ENCODE peak calls at places on chromosome 1, in ten cellular contexts. S, Y, T, P, I, G, W, R, N and L are unnamed samples.

GRCh38 chr1:76450229-76450628 is 375.7 kb downstream of the ST6GALNAC3 start:
- DNase-seq in T (no peak), Y (no peak), W (no peak), R (no peak), N (no peak), I (no peak), G (no peak), P (no peak), S (no peak), L (no peak)

GRCh38 chr1:173507847-173508209 is 30.7 kb downstream of the PRDX6 start:
- DNase-seq in R (no peak), P (no peak), S (peak; percentile 99), I (peak; percentile 39), G (peak; percentile 15), N (no peak), T (no peak), Y (no peak), W (no peak), L (no peak)

GRCh38 chr1:65209005-65209885 is 61.2 kb downstream of the AK4 start:
- DNase-seq in G (peak; percentile 27), S (peak; percentile 70), R (no peak), W (no peak), N (no peak), Y (peak; percentile 36), P (peak; percentile 71), I (peak; percentile 30), T (peak; percentile 70), L (no peak)

GRCh38 chr1:92784051-92784638 is 763 bp downstream of the EVI5 start:
- DNase-seq in P (peak; percentile 69), I (peak; percentile 89), W (no peak), G (peak; percentile 43), R (peak; percentile 12), N (no peak), S (peak; percentile 61), T (peak; percentile 58), Y (peak; percentile 53), L (peak; percentile 33)

GRCh38 chr1:202274611-202275010 is 67.1 kb downstream of the UBE2T start:
- DNase-seq in W (no peak), G (no peak), T (peak; percentile 52), P (no peak), S (peak; percentile 51), N (no peak), I (no peak), Y (peak; percentile 47), R (peak; percentile 50), L (no peak)

GRCh38 chr1:5661196-5662130 is 330.8 kb downstream of the NPHP4 start:
- DNase-seq in R (no peak), S (no peak), P (no peak), G (no peak), W (no peak), T (no peak), I (no peak), Y (no peak), N (no peak), L (no peak)

GRCh38 chr1:8944006-8944405 is 1.7 kb upstream of the CA6 start:
- DNase-seq in N (no peak), P (no peak), R (no peak), G (peak; percentile 27), T (no peak), I (no peak), Y (no peak), S (no peak), W (no peak), L (no peak)

GRCh38 chr1:54763814-54764131 is 550 bp downstream of the PARS2 start:
- DNase-seq in G (no peak), T (no peak), W (no peak), S (no peak), R (peak; percentile 8), P (no peak), I (no peak), N (no peak), Y (no peak), L (no peak)

GRCh38 chr1:185453496-185454192 is 136.6 kb upstream of the IVNS1ABP start:
- DNase-seq in R (no peak), S (peak; percentile 93), P (peak; percentile 81), T (peak; percentile 5), G (no peak), I (no peak), Y (no peak), W (no peak), N (no peak), L (no peak)

GRCh38 chr1:56150441-56151215 is 428.7 kb downstream of the PLPP3 start:
- DNase-seq in R (no peak), Y (no peak), W (no peak), P (no peak), T (no peak), G (no peak), S (no peak), I (no peak), N (no peak), L (no peak)

GRCh38 chr1:56148466-56149193 is 430.7 kb downstream of the PLPP3 start:
- DNase-seq in Y (no peak), R (no peak), N (no peak), I (no peak), P (no peak), G (no peak), S (no peak), T (no peak), W (no peak), L (no peak)

GRCh38 chr1:56151402-56151801 is 428.0 kb downstream of the PLPP3 start:
- DNase-seq in I (no peak), N (no peak), G (no peak), R (no peak), S (no peak), Y (no peak), W (no peak), P (no peak), T (no peak), L (no peak)

GRCh38 chr1:56147459-56147858 is 431.9 kb downstream of the PLPP3 start:
- DNase-seq in S (no peak), R (no peak), T (no peak), I (no peak), P (no peak), W (no peak), N (no peak), Y (no peak), G (no peak), L (no peak)

GRCh38 chr1:56149761-56150160 is 429.6 kb downstream of the PLPP3 start:
- DNase-seq in I (no peak), R (no peak), Y (no peak), S (no peak), W (no peak), N (no peak), G (no peak), P (no peak), T (no peak), L (no peak)
- TF ChIP-seq CTCF in I (no peak), R (no peak), Y (no peak), S (no peak), W (no peak), N (no peak), G (no peak), P (no peak), T (no peak), L (no peak)

GRCh38 chr1:46246548-46247432 is 773 bp upstream of the RAD54L start:
- DNase-seq in G (no peak), T (peak; percentile 69), S (peak; percentile 35), W (peak; percentile 74), I (no peak), Y (peak; percentile 67), N (no peak), R (peak; percentile 46), P (no peak), L (no peak)

GRCh38 chr1:46248122-46248920 is 758 bp downstream of the RAD54L start:
- DNase-seq in I (peak; percentile 67), N (peak; percentile 38), Y (peak; percentile 73), G (peak; percentile 65), P (no peak), S (peak; percentile 70), W (peak; percentile 64), R (peak; percentile 11), T (no peak), L (no peak)

GRCh38 chr1:46242918-46243317 is 4.6 kb upstream of the RAD54L start:
- DNase-seq in T (no peak), S (no peak), W (no peak), G (no peak), N (no peak), Y (no peak), P (no peak), I (no peak), R (no peak), L (no peak)

GRCh38 chr1:46247433-46248121 is at the start of gene RAD54L:
- DNase-seq in W (peak; percentile 98), G (peak; percentile 99), R (peak; percentile 95), N (peak; percentile 98), Y (peak; percentile 100), S (peak; percentile 99), T (peak; percentile 99), I (peak; percentile 99), P (peak; percentile 99), L (peak; percentile 97)

GRCh38 chr1:46244656-46245371 is 2.7 kb upstream of the RAD54L start:
- DNase-seq in Y (peak; percentile 74), G (no peak), I (no peak), W (no peak), N (no peak), S (peak; percentile 58), P (no peak), T (peak; percentile 39), R (no peak), L (no peak)
- TF ChIP-seq CTCF in Y (peak; percentile 83), G (peak; percentile 45), I (peak; percentile 23), W (no peak), N (peak; percentile 11), S (peak; percentile 67), P (peak; percentile 29), T (peak; percentile 30), R (peak; percentile 32), L (no peak)

GRCh38 chr1:13714851-13715250 is 14.9 kb downstream of the PRDM2 start:
- DNase-seq in S (peak; percentile 2), P (no peak), G (no peak), R (no peak), I (no peak), Y (no peak), T (no peak), W (no peak), N (no peak), L (no peak)
- TF ChIP-seq CTCF in S (peak; percentile 41), P (peak; percentile 40), G (peak; percentile 45), R (peak; percentile 53), I (no peak), Y (peak; percentile 56), T (peak; percentile 26), W (no peak), N (no peak), L (no peak)

GRCh38 chr1:213070399-213070798 is 19.4 kb downstream of the RPS6KC1 start:
- DNase-seq in S (peak; percentile 75), G (no peak), W (no peak), I (peak; percentile 49), T (peak; percentile 85), P (peak; percentile 74), R (no peak), Y (peak; percentile 19), N (no peak), L (no peak)
- TF ChIP-seq CTCF in S (peak; percentile 61), G (peak; percentile 15), W (no peak), I (peak; percentile 12), T (peak; percentile 44), P (peak; percentile 29), R (no peak), Y (peak; percentile 33), N (no peak), L (no peak)